ENCODE peak calls at places on chromosome 14, in seven cellular contexts. One of them, this sample, is unnamed.

GRCh38 chr14:56150645-56151345 is 32.6 kb downstream of the PELI2 start:
- DNase-seq in SK-N-SH: no peak
- DNase-seq in MM.1S: no peak
- DNase-seq in colonic mucosa: no peak
- DNase-seq in neuronal stem cell: no peak
- DNase-seq in mesendoderm: peak; percentile 29
- DNase-seq in H9: no peak
- DNase-seq in this sample: no peak

GRCh38 chr14:44897844-44898151 is 63.9 kb downstream of the KLHL28 start:
- DNase-seq in SK-N-SH: no peak
- DNase-seq in neuronal stem cell: no peak
- DNase-seq in mesendoderm: no peak
- DNase-seq in colonic mucosa: no peak
- DNase-seq in MM.1S: no peak
- DNase-seq in H9: no peak
- DNase-seq in this sample: no peak

GRCh38 chr14:32468955-32469354 is 139.9 kb downstream of the AKAP6 start:
- DNase-seq in colonic mucosa: no peak
- DNase-seq in MM.1S: no peak
- DNase-seq in mesendoderm: no peak
- DNase-seq in SK-N-SH: no peak
- DNase-seq in neuronal stem cell: no peak
- DNase-seq in H9: no peak
- DNase-seq in this sample: no peak

GRCh38 chr14:56181666-56182065 is 63.5 kb downstream of the PELI2 start:
- DNase-seq in colonic mucosa: no peak
- DNase-seq in H9: no peak
- DNase-seq in mesendoderm: no peak
- DNase-seq in MM.1S: no peak
- DNase-seq in neuronal stem cell: no peak
- DNase-seq in SK-N-SH: no peak
- DNase-seq in this sample: no peak

GRCh38 chr14:56351861-56352260 is 227.7 kb upstream of the TMEM260 start:
- DNase-seq in mesendoderm: peak; percentile 90
- DNase-seq in colonic mucosa: no peak
- DNase-seq in H9: no peak
- DNase-seq in neuronal stem cell: no peak
- DNase-seq in SK-N-SH: no peak
- DNase-seq in MM.1S: no peak
- DNase-seq in this sample: no peak

GRCh38 chr14:32004300-32004699 is 72.8 kb upstream of the ARHGAP5 start:
- DNase-seq in SK-N-SH: no peak
- DNase-seq in H9: no peak
- DNase-seq in neuronal stem cell: no peak
- DNase-seq in mesendoderm: no peak
- DNase-seq in MM.1S: no peak
- DNase-seq in colonic mucosa: no peak
- DNase-seq in this sample: no peak

GRCh38 chr14:95413289-95414215 is 93.8 kb upstream of the CLMN start:
- DNase-seq in H9: no peak
- DNase-seq in mesendoderm: peak; percentile 16
- DNase-seq in MM.1S: no peak
- DNase-seq in colonic mucosa: no peak
- DNase-seq in neuronal stem cell: no peak
- DNase-seq in SK-N-SH: peak; percentile 87
- DNase-seq in this sample: no peak

GRCh38 chr14:68513838-68514610 is 278.8 kb downstream of the ZFP36L1 start:
- DNase-seq in colonic mucosa: no peak
- DNase-seq in H9: no peak
- DNase-seq in neuronal stem cell: no peak
- DNase-seq in SK-N-SH: no peak
- DNase-seq in mesendoderm: no peak
- DNase-seq in MM.1S: no peak
- DNase-seq in this sample: no peak

GRCh38 chr14:92223027-92223426 is 99.9 kb upstream of the SLC24A4 start:
- DNase-seq in H9: no peak
- DNase-seq in mesendoderm: no peak
- DNase-seq in MM.1S: no peak
- DNase-seq in SK-N-SH: no peak
- DNase-seq in neuronal stem cell: no peak
- DNase-seq in colonic mucosa: no peak
- DNase-seq in this sample: no peak

GRCh38 chr14:81430284-81430683 is 30.2 kb upstream of the STON2 start:
- DNase-seq in SK-N-SH: no peak
- DNase-seq in H9: no peak
- DNase-seq in neuronal stem cell: no peak
- DNase-seq in mesendoderm: no peak
- DNase-seq in colonic mucosa: no peak
- DNase-seq in MM.1S: no peak
- DNase-seq in this sample: no peak

GRCh38 chr14:103543140-103543539 is 14.1 kb downstream of the TRMT61A start:
- DNase-seq in MM.1S: no peak
- DNase-seq in mesendoderm: no peak
- DNase-seq in SK-N-SH: peak; percentile 45
- DNase-seq in H9: no peak
- DNase-seq in colonic mucosa: no peak
- DNase-seq in neuronal stem cell: no peak
- DNase-seq in this sample: no peak

GRCh38 chr14:77059276-77059934 is 30.9 kb upstream of the IRF2BPL start:
- DNase-seq in colonic mucosa: no peak
- DNase-seq in mesendoderm: peak; percentile 93
- DNase-seq in H9: peak; percentile 86
- DNase-seq in MM.1S: no peak
- DNase-seq in neuronal stem cell: no peak
- DNase-seq in SK-N-SH: no peak
- DNase-seq in this sample: no peak

GRCh38 chr14:68762944-68763831 is 29.7 kb downstream of the ZFP36L1 start:
- DNase-seq in SK-N-SH: peak; percentile 80
- DNase-seq in mesendoderm: peak; percentile 97
- DNase-seq in MM.1S: no peak
- DNase-seq in H9: peak; percentile 75
- DNase-seq in neuronal stem cell: peak; percentile 33
- DNase-seq in colonic mucosa: peak; percentile 49
- DNase-seq in this sample: no peak

GRCh38 chr14:66359500-66359899 is 126.7 kb upstream of the CCDC196 start:
- DNase-seq in neuronal stem cell: peak; percentile 66
- DNase-seq in mesendoderm: peak; percentile 75
- DNase-seq in MM.1S: peak; percentile 44
- DNase-seq in colonic mucosa: no peak
- DNase-seq in H9: no peak
- DNase-seq in SK-N-SH: peak; percentile 45
- DNase-seq in this sample: no peak

GRCh38 chr14:61765225-61765943 is 3.2 kb downstream of the SNAPC1 start:
- DNase-seq in mesendoderm: peak; percentile 88
- DNase-seq in SK-N-SH: no peak
- DNase-seq in H9: no peak
- DNase-seq in colonic mucosa: no peak
- DNase-seq in neuronal stem cell: no peak
- DNase-seq in MM.1S: no peak
- DNase-seq in this sample: no peak

GRCh38 chr14:61766136-61766535 is 3.9 kb downstream of the SNAPC1 start:
- DNase-seq in colonic mucosa: no peak
- DNase-seq in H9: no peak
- DNase-seq in MM.1S: no peak
- DNase-seq in mesendoderm: no peak
- DNase-seq in SK-N-SH: no peak
- DNase-seq in neuronal stem cell: no peak
- DNase-seq in this sample: no peak

GRCh38 chr14:61761557-61761956 is 663 bp upstream of the SNAPC1 start:
- DNase-seq in MM.1S: no peak
- DNase-seq in mesendoderm: no peak
- DNase-seq in neuronal stem cell: no peak
- DNase-seq in H9: no peak
- DNase-seq in colonic mucosa: no peak
- DNase-seq in SK-N-SH: no peak
- DNase-seq in this sample: no peak

GRCh38 chr14:61761959-61762786 is at the start of gene SNAPC1:
- DNase-seq in colonic mucosa: peak; percentile 98
- DNase-seq in mesendoderm: peak; percentile 99
- DNase-seq in neuronal stem cell: peak; percentile 96
- DNase-seq in SK-N-SH: peak; percentile 97
- DNase-seq in H9: peak; percentile 98
- DNase-seq in MM.1S: peak; percentile 95
- DNase-seq in this sample: peak; percentile 87

GRCh38 chr14:61764342-61765122 is 2.3 kb downstream of the SNAPC1 start:
- DNase-seq in mesendoderm: peak; percentile 26
- DNase-seq in H9: no peak
- DNase-seq in SK-N-SH: no peak
- DNase-seq in MM.1S: no peak
- DNase-seq in neuronal stem cell: no peak
- DNase-seq in colonic mucosa: no peak
- DNase-seq in this sample: no peak
- H3K9ac ChIP-seq in mesendoderm: no peak overlapping the region
- H3K9ac ChIP-seq in H9: no peak overlapping the region
- H3K9ac ChIP-seq in SK-N-SH: no peak overlapping the region
- H3K9ac ChIP-seq in MM.1S: no peak overlapping the region
- H3K9ac ChIP-seq in neuronal stem cell: no peak overlapping the region
- H3K9ac ChIP-seq in colonic mucosa: no peak overlapping the region
- H3K9ac ChIP-seq in this sample: peak overlapping the region; percentile 43

GRCh38 chr14:36295642-36296627 is 24.5 kb downstream of the MBIP start:
- DNase-seq in H9: no peak
- DNase-seq in mesendoderm: peak; percentile 75
- DNase-seq in SK-N-SH: no peak
- DNase-seq in colonic mucosa: peak; percentile 71
- DNase-seq in neuronal stem cell: no peak
- DNase-seq in MM.1S: no peak
- DNase-seq in this sample: no peak

GRCh38 chr14:36289954-36290353 is 30.5 kb downstream of the MBIP start:
- DNase-seq in colonic mucosa: no peak
- DNase-seq in neuronal stem cell: no peak
- DNase-seq in H9: no peak
- DNase-seq in MM.1S: no peak
- DNase-seq in SK-N-SH: no peak
- DNase-seq in mesendoderm: no peak
- DNase-seq in this sample: no peak

GRCh38 chr14:36293824-36294223 is 26.6 kb downstream of the MBIP start:
- DNase-seq in H9: no peak
- DNase-seq in SK-N-SH: no peak
- DNase-seq in neuronal stem cell: no peak
- DNase-seq in mesendoderm: no peak
- DNase-seq in colonic mucosa: no peak
- DNase-seq in MM.1S: no peak
- DNase-seq in this sample: no peak

GRCh38 chr14:36300337-36300736 is 20.1 kb downstream of the MBIP start:
- DNase-seq in neuronal stem cell: no peak
- DNase-seq in H9: no peak
- DNase-seq in SK-N-SH: no peak
- DNase-seq in mesendoderm: no peak
- DNase-seq in colonic mucosa: no peak
- DNase-seq in MM.1S: no peak
- DNase-seq in this sample: no peak

DNA sequence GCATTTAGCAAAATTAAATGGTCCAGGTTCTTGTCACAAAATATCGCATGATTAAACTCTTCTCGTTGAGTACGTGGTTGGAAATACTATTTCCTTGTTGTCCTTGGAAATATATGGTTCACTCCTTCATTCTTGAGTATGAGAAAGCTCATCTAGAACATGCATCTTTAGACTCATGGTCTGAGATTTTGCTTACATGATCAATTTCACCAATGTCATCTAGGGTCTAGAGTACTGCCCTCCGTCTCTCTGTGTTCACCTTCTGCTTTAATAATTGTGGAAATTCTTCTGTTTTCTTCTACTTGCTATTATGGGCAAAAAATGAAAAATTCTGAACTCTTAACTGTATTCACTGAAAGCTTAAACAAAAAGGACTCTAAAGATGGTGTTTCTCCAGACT is 25.9 kb downstream of the MBIP start:
- DNase-seq in H9: no peak
- DNase-seq in neuronal stem cell: no peak
- DNase-seq in colonic mucosa: no peak
- DNase-seq in mesendoderm: no peak
- DNase-seq in MM.1S: no peak
- DNase-seq in SK-N-SH: no peak
- DNase-seq in this sample: no peak
- H3K9ac ChIP-seq in H9: no peak overlapping the region
- H3K9ac ChIP-seq in neuronal stem cell: no peak overlapping the region
- H3K9ac ChIP-seq in colonic mucosa: no peak overlapping the region
- H3K9ac ChIP-seq in mesendoderm: no peak overlapping the region
- H3K9ac ChIP-seq in MM.1S: no peak overlapping the region
- H3K9ac ChIP-seq in SK-N-SH: no peak overlapping the region
- H3K9ac ChIP-seq in this sample: no peak overlapping the region

DNA sequence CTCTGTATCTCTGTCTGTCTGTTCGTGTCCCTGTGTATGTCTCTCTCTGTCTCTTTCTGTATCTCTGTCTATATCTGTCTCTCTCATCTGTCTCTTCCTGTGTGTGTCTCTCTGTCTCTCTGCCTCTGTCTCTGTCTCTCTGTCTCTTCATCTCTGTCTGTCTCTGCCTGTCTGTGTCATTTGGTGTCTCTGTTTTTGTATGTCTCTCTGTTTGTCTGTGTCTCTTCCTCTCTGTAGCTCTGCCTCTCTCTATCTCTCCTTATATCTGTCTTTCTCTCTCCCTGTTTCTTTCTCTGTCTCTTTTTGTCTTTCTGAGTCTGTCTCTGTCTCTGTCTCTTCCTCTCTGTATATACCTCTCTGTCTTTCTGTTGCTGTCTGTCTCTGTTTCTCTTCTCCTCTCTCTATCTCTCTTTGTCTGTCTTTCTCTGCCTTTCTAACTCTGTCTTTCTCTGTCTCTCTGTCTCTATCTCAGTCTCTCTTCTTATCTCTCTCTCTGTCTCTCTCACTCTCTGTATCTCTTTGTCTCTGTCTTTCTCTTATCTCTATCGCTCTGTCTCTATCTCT is 50.2 kb downstream of the TMEM121 start:
- DNase-seq in SK-N-SH: no peak
- DNase-seq in MM.1S: no peak
- DNase-seq in H9: no peak
- DNase-seq in mesendoderm: no peak
- DNase-seq in colonic mucosa: no peak
- DNase-seq in neuronal stem cell: no peak
- DNase-seq in this sample: no peak
- H3K9ac ChIP-seq in SK-N-SH: no peak overlapping the region
- H3K9ac ChIP-seq in MM.1S: peak overlapping the region; percentile 37
- H3K9ac ChIP-seq in H9: no peak overlapping the region
- H3K9ac ChIP-seq in mesendoderm: no peak overlapping the region
- H3K9ac ChIP-seq in colonic mucosa: no peak overlapping the region
- H3K9ac ChIP-seq in neuronal stem cell: no peak overlapping the region
- H3K9ac ChIP-seq in this sample: no peak overlapping the region

GRCh38 chr14:50792058-50792477 is 38.9 kb downstream of the NIN start:
- DNase-seq in SK-N-SH: peak; percentile 29
- DNase-seq in mesendoderm: no peak
- DNase-seq in H9: no peak
- DNase-seq in colonic mucosa: no peak
- DNase-seq in MM.1S: peak; percentile 30
- DNase-seq in neuronal stem cell: no peak
- DNase-seq in this sample: no peak

GRCh38 chr14:50790568-50790967 is 40.4 kb downstream of the NIN start:
- DNase-seq in mesendoderm: no peak
- DNase-seq in MM.1S: no peak
- DNase-seq in SK-N-SH: no peak
- DNase-seq in H9: no peak
- DNase-seq in neuronal stem cell: no peak
- DNase-seq in colonic mucosa: no peak
- DNase-seq in this sample: no peak

GRCh38 chr14:50792634-50793068 is 38.3 kb downstream of the NIN start:
- DNase-seq in MM.1S: no peak
- DNase-seq in neuronal stem cell: no peak
- DNase-seq in H9: no peak
- DNase-seq in SK-N-SH: no peak
- DNase-seq in colonic mucosa: no peak
- DNase-seq in mesendoderm: no peak
- DNase-seq in this sample: no peak

GRCh38 chr14:50794063-50794645 is 36.8 kb downstream of the NIN start:
- DNase-seq in H9: no peak
- DNase-seq in mesendoderm: no peak
- DNase-seq in neuronal stem cell: no peak
- DNase-seq in colonic mucosa: no peak
- DNase-seq in SK-N-SH: no peak
- DNase-seq in MM.1S: no peak
- DNase-seq in this sample: no peak

GRCh38 chr14:50791201-50791600 is 39.8 kb downstream of the NIN start:
- DNase-seq in SK-N-SH: no peak
- DNase-seq in neuronal stem cell: no peak
- DNase-seq in mesendoderm: no peak
- DNase-seq in colonic mucosa: no peak
- DNase-seq in MM.1S: no peak
- DNase-seq in H9: no peak
- DNase-seq in this sample: no peak
- H3K9ac ChIP-seq in SK-N-SH: no peak overlapping the region
- H3K9ac ChIP-seq in neuronal stem cell: no peak overlapping the region
- H3K9ac ChIP-seq in mesendoderm: no peak overlapping the region
- H3K9ac ChIP-seq in colonic mucosa: no peak overlapping the region
- H3K9ac ChIP-seq in MM.1S: peak overlapping the region; percentile 23
- H3K9ac ChIP-seq in H9: no peak overlapping the region
- H3K9ac ChIP-seq in this sample: no peak overlapping the region

This sample was measured in keratinocyte.